ENCODE peak calls at places on chromosomes 3 and 15, in five cellular contexts. S is Peyer's patch, P is ACHN, O is aorta, Q is NCI-H1436 treated with DMSO at 0.1 percent for 48 hours. T is an unnamed sample.

GRCh38 chr3:120858501-120858900 is 49.5 kb upstream of the STXBP5L start:
- DNase-seq in S (no peak), P (no peak), O (no peak), Q (no peak), T (no peak)

GRCh38 chr3:122992628-122993570 is 34.7 kb downstream of the SEMA5B start:
- DNase-seq in S (no peak), P (no peak), O (peak), Q (no peak), T (peak)

GRCh38 chr15:63857459-63857856 is 23.7 kb upstream of the HERC1 start:
- DNase-seq in S (no peak), P (no peak), O (no peak), Q (no peak), T (no peak)

GRCh38 chr15:66269326-66270090 is 16.0 kb upstream of the MEGF11 start:
- DNase-seq in S (no peak), P (peak), O (no peak), Q (peak), T (peak)

GRCh38 chr3:49880581-49881328 is 11.0 kb upstream of the CAMKV start:
- DNase-seq in S (no peak), P (no peak), O (no peak), Q (no peak), T (no peak)

GRCh38 chr15:56568466-56569167 is 103.7 kb upstream of the MNS1 start:
- DNase-seq in S (no peak), P (no peak), O (no peak), Q (no peak), T (no peak)

GRCh38 chr3:70550723-70551319 is 238.4 kb upstream of the MDFIC2 start:
- DNase-seq in S (peak), P (peak), O (peak), Q (no peak), T (no peak)

GRCh38 chr3:73498764-73499622 is 125.7 kb downstream of the PDZRN3 start:
- DNase-seq in S (no peak), P (no peak), O (no peak), Q (no peak), T (no peak)

GRCh38 chr15:58932791-58933310 is 628 bp downstream of the SLTM start:
- DNase-seq in S (peak), P (peak), O (no peak), Q (no peak), T (no peak)

GRCh38 chr3:149501524-149501923 is 27.0 kb downstream of the TM4SF4 start:
- DNase-seq in S (no peak), P (peak), O (no peak), Q (no peak), T (no peak)

GRCh38 chr15:83794209-83794608 is 140.3 kb downstream of the ADAMTSL3 start:
- DNase-seq in S (no peak), P (peak), O (no peak), Q (no peak), T (no peak)

GRCh38 chr15:86197770-86198169 is 118.1 kb downstream of the AGBL1 start:
- DNase-seq in S (no peak), P (no peak), O (no peak), Q (no peak), T (no peak)

GRCh38 chr3:184486614-184487013 is 75.0 kb upstream of the EPHB3 start:
- DNase-seq in S (no peak), P (no peak), O (no peak), Q (no peak), T (no peak)

GRCh38 chr15:59105839-59106238 is 893 bp downstream of the CCNB2 start:
- DNase-seq in S (no peak), P (no peak), O (no peak), Q (no peak), T (no peak)

GRCh38 chr15:80512729-80513670 is 108.8 kb downstream of the ARNT2 start:
- DNase-seq in S (no peak), P (peak), O (no peak), Q (no peak), T (no peak)

GRCh38 chr15:47383102-47383501 is 334.2 kb upstream of the SEMA6D start:
- DNase-seq in S (no peak), P (peak), O (no peak), Q (no peak), T (no peak)

GRCh38 chr15:85828869-85829268 is 34.1 kb upstream of the KLHL25 start:
- DNase-seq in S (no peak), P (no peak), O (no peak), Q (no peak), T (peak)

GRCh38 chr3:190150681-190151080 is 30.0 kb upstream of the P3H2 start:
- DNase-seq in S (no peak), P (no peak), O (no peak), Q (no peak), T (no peak)

GRCh38 chr3:35322070-35322469 is 317.3 kb upstream of the ARPP21 start:
- DNase-seq in S (no peak), P (peak), O (no peak), Q (no peak), T (no peak)

GRCh38 chr3:50230106-50230832 is 5.7 kb upstream of the GNAI2 start:
- DNase-seq in S (no peak), P (no peak), O (no peak), Q (no peak), T (no peak)

GRCh38 chr3:54355795-54356194 is 233.4 kb downstream of the CACNA2D3 start:
- DNase-seq in S (no peak), P (no peak), O (no peak), Q (no peak), T (no peak)

GRCh38 chr3:108804437-108804836 is 18.1 kb upstream of the TRAT1 start:
- DNase-seq in S (no peak), P (peak), O (no peak), Q (no peak), T (no peak)

GRCh38 chr3:152430223-152431002 is 161.7 kb downstream of the MBNL1 start:
- DNase-seq in S (no peak), P (no peak), O (no peak), Q (no peak), T (no peak)

GRCh38 chr15:73804421-73804820 is 51.3 kb upstream of the INSYN1 start:
- DNase-seq in S (no peak), P (no peak), O (no peak), Q (peak), T (no peak)

GRCh38 chr15:100011235-100011634 is 278.0 kb upstream of the LYSMD4 start:
- DNase-seq in S (no peak), P (no peak), O (no peak), Q (no peak), T (no peak)

GRCh38 chr15:87816811-87817210 is 439.7 kb downstream of the NTRK3 start:
- DNase-seq in S (no peak), P (peak), O (no peak), Q (no peak), T (no peak)

T was measured in NCI-H446 treated with DMSO at 0.1 percent for 48 hours.